ENCODE peak calls at places on chromosomes 5 and 9, in ten cellular contexts. Y is BE2C, Z is HFFc6, F is neural progenitor cell, I is HFF-Myc, G is WTC11, B is glutamatergic neuron, L is lower lobe of right lung, A is NB4, H is endothelial cell. U is an unnamed sample.
A peak's percentile ranks its signal among the peaks of the same experiment; 100 is the strongest.

GRCh38 chr9:132942541-132943182 is 1.8 kb downstream of the TSC1 start:
- DNase-seq in F (no peak), Y (no peak), I (no peak), B (no peak), L (no peak), Z (no peak), G (no peak), A (no peak), H (no peak), U (no peak)

GRCh38 chr9:115691097-115691496 is 462.5 kb upstream of the PAPPA start:
- DNase-seq in Z (peak; percentile 98), A (no peak), I (peak; percentile 82), B (no peak), Y (no peak), L (no peak), G (no peak), F (no peak), H (no peak), U (no peak)

GRCh38 chr9:14538529-14538928 is 154.7 kb downstream of the ZDHHC21 start:
- DNase-seq in Z (no peak), L (no peak), F (no peak), A (no peak), Y (no peak), B (no peak), G (no peak), I (no peak), H (no peak), U (no peak)

GRCh38 chr5:76290321-76290757 is 112.7 kb upstream of the IQGAP2 start:
- DNase-seq in Y (no peak), F (no peak), H (no peak), A (no peak), I (no peak), B (no peak), G (no peak), L (no peak), Z (no peak), U (no peak)

GRCh38 chr5:126464016-126464415 is 40.8 kb downstream of the GRAMD2B start:
- DNase-seq in I (no peak), A (no peak), Z (no peak), Y (no peak), L (no peak), H (no peak), F (no peak), B (no peak), G (no peak), U (no peak)

GRCh38 chr5:160287378-160288051 is 24.8 kb downstream of the CCNJL start:
- DNase-seq in B (peak; percentile 78), H (peak; percentile 47), Z (peak; percentile 4), A (no peak), Y (peak; percentile 86), F (peak; percentile 96), L (peak; percentile 90), G (peak; percentile 86), I (no peak), U (no peak)

GRCh38 chr9:127539982-127540663 is 72.0 kb upstream of the STXBP1 start:
- DNase-seq in I (no peak), F (no peak), B (no peak), Z (no peak), H (no peak), L (no peak), A (no peak), G (no peak), Y (no peak), U (no peak)

GRCh38 chr5:146447734-146448380 is 724 bp downstream of the TCERG1 start:
- DNase-seq in Z (peak; percentile 23), I (no peak), B (no peak), H (no peak), F (no peak), A (peak; percentile 70), G (peak; percentile 38), L (peak; percentile 65), Y (no peak), U (no peak)

DNA sequence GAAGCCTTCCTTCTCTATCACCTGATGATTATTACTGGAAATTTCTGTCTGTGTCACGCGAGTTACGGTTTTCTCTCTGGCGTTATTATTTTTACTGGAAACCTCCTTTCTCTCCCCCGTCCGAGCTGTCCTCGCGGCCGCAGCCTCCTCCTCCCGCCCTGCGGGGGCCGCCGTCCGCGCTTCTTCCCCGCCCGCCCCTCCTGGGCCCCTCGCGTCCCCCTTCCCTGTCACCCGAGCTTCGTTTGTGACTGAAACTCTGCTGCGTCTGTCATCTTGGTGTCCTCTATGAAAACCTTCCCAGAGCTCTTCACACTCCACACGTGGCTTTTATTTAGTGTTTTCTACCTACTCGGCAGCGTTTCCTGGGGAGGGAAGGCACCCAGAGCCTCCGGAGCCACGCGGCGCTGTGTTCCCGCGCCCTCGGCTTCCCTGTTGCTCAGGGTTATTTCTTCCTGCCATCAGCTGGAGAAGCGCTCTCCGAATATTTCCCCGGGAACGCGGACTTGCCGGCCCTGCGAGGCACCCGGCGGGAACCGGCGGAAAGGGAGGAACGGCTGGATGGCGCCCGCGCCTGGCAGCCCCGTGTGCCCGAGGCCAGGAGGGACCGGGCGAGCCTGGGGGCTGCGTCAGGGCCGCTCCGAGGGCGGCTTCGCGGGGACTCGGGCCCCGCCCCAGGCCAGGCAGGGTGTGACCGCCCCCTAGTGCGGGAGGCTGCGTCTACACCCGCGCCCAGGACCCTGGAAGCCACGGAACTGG is 33.9 kb downstream of the TRIP13 start:
- DNase-seq in H (peak; percentile 64), B (peak; percentile 70), Z (no peak), G (peak; percentile 56), I (no peak), A (peak; percentile 61), Y (peak; percentile 62), F (peak; percentile 76), L (no peak), U (peak; percentile 33)
- TF ChIP-seq CTCF in H (peak; percentile 70), B (peak; percentile 69), Z (peak; percentile 69), G (peak; percentile 32), I (peak; percentile 31), A (peak; percentile 35), Y (peak; percentile 50), F (peak; percentile 57), L (peak; percentile 26), U (no peak)

DNA sequence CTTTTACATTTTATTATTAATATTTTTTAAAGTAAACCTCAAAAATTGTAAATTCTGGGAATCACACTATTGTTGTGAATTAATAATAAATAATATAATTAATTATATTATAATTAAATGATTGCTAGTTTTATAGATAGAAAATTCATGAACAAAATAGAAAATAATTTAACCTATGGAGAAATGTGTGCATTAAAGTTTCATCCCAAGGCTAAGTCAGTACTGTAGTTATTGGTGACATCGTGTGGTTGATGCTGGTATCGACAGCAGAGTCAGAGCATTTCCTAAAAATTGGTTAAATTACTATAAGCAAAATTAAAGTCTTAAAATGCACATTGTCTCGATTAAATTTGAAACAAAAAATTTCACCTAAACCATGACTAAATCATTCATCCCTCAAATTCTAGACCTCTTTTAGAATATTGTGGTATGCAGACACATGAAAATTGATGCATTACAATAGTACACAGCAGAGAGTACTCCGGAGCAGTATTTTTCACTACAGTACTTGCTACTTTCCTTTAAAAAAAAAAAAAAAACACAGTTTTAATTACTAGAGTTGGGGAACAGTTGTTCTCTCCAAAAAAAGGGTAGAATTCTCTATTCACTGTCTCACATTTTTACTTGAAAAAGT is 73.9 kb downstream of the RORB start:
- DNase-seq in F (peak; percentile 21), L (no peak), A (peak; percentile 18), I (peak; percentile 5), G (peak; percentile 25), Y (peak; percentile 24), Z (peak; percentile 18), B (peak; percentile 30), H (peak; percentile 38), U (no peak)
- TF ChIP-seq CTCF in F (peak; percentile 78), L (peak; percentile 68), A (peak; percentile 36), I (peak; percentile 63), G (peak; percentile 48), Y (peak; percentile 74), Z (peak; percentile 82), B (peak; percentile 77), H (peak; percentile 83), U (peak; percentile 13)

GRCh38 chr5:31640024-31640423 is 1.1 kb downstream of the PDZD2 start:
- DNase-seq in A (no peak), Z (no peak), I (no peak), L (no peak), G (peak; percentile 35), F (peak; percentile 42), H (no peak), B (peak; percentile 33), Y (no peak), U (no peak)

GRCh38 chr5:31639488-31640011 is 619 bp downstream of the PDZD2 start:
- DNase-seq in B (peak; percentile 45), L (no peak), G (peak; percentile 44), A (no peak), F (peak; percentile 49), I (no peak), Y (no peak), Z (no peak), H (peak; percentile 20), U (no peak)

GRCh38 chr5:31641059-31641458 is 2.1 kb downstream of the PDZD2 start:
- DNase-seq in G (no peak), L (no peak), I (no peak), B (no peak), H (no peak), Z (no peak), Y (no peak), F (no peak), A (no peak), U (no peak)

GRCh38 chr5:31638748-31639418 is at the start of gene PDZD2:
- DNase-seq in F (peak; percentile 94), I (no peak), L (peak; percentile 72), B (peak; percentile 83), Z (peak; percentile 17), H (peak; percentile 79), Y (peak; percentile 96), G (peak; percentile 88), A (peak; percentile 73), U (peak; percentile 55)

DNA sequence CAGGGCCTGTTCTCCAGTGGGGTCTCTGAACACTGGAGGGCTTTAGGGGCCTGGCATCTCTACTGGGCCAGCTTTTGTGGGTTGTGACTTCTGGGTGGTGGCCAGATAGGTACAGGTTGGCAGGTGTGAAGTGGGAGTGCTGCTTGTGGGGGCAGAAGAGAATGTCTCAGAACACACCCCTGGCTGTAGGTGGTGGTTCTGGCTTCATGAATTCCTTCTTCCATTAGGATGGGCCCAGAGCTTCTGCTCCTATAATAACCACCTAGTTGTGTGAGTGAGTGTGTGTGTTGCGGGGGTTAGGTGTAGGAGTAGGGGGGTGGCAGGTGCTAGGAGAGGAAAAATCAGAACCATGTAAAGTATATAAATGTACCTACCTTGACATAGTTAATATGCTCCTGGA is 1.6 kb downstream of the PDZD2 start:
- DNase-seq in H (no peak), I (no peak), A (no peak), F (no peak), Z (no peak), G (no peak), Y (no peak), B (no peak), L (no peak), U (no peak)
- TF ChIP-seq CTCF in H (no peak), I (no peak), A (no peak), F (no peak), Z (no peak), G (no peak), Y (no peak), B (no peak), L (no peak), U (no peak)

DNA sequence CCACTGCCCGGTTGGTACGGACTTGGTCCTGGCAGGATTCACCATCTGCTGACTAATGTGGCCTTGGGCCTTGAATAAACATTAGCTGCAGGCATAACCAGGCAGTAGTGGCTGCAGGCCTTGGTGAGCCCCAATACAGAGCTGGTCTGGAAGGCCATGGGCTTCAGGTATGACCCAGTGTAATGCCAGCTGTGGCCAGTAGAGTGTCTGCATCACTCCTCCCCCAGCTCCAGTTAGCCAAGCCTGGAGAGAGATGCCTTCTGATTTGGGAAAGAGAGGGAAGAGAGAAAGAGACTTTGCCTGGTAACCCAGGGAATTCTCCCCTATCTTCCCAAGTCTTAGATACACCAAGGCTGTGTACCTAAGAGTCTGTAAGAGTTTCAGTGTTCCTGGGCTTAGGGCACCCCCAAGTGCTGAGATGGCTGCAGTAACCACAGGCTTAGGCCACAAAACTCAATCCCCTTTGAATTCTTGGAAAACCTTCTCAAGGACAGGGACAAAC is 5.6 kb upstream of the C5 start:
- DNase-seq in Z (no peak), H (peak; percentile 38), F (peak; percentile 44), B (no peak), Y (peak; percentile 49), I (no peak), L (no peak), G (peak; percentile 66), A (peak; percentile 15), U (no peak)
- TF ChIP-seq CTCF in Z (peak; percentile 72), H (peak; percentile 69), F (peak; percentile 58), B (peak; percentile 57), Y (peak; percentile 66), I (peak; percentile 44), L (peak; percentile 32), G (peak; percentile 85), A (peak; percentile 29), U (no peak)